ENCODE peak calls at places on chromosomes 12 and 14, in five cellular contexts. U is CD4-positive, alpha-beta T cell; K is heart right ventricle; R is HFF-Myc; V is fibroblast of mammary gland. Z is an unnamed sample.

GRCh38 chr14:100159107-100159864 is at the start of gene DEGS2:
- DNase-seq in R (no peak), K (no peak), V (no peak), U (peak), Z (no peak)

GRCh38 chr12:40156031-40156764 is 50.3 kb upstream of the SLC2A13 start:
- DNase-seq in K (no peak), U (no peak), R (no peak), V (no peak), Z (no peak)

GRCh38 chr14:28785096-28785952 is 18.7 kb downstream of the FOXG1 start:
- DNase-seq in V (no peak), R (no peak), K (no peak), U (no peak), Z (no peak)

GRCh38 chr12:18799140-18799446 is 61.2 kb downstream of the CAPZA3 start:
- DNase-seq in V (peak), K (no peak), R (no peak), U (no peak), Z (no peak)

GRCh38 chr14:52124791-52125661 is 56.2 kb upstream of the NID2 start:
- DNase-seq in V (peak), U (no peak), K (peak), R (peak), Z (peak)

GRCh38 chr12:21502164-21502496 is 541 bp downstream of the GOLT1B start:
- DNase-seq in V (peak), U (peak), K (peak), R (no peak), Z (no peak)

GRCh38 chr12:50928392-50928791 is 24.0 kb upstream of the HIGD1C start:
- DNase-seq in U (no peak), V (no peak), K (no peak), R (peak), Z (no peak)

GRCh38 chr12:114476159-114476558 is 70.2 kb upstream of the TBX5 start:
- DNase-seq in R (peak), V (peak), K (no peak), U (no peak), Z (no peak)

GRCh38 chr12:44154128-44154527 is 318.2 kb downstream of the TMEM117 start:
- DNase-seq in K (peak), U (no peak), R (peak), V (peak), Z (no peak)

GRCh38 chr14:54354096-54354495 is 42.7 kb upstream of the CDKN3 start:
- DNase-seq in U (no peak), R (no peak), K (no peak), V (no peak), Z (no peak)

GRCh38 chr14:89186850-89187376 is 230.1 kb downstream of the FOXN3 start:
- DNase-seq in K (peak), U (no peak), R (no peak), V (peak), Z (no peak)

GRCh38 chr12:102976609-102977280 is 19.3 kb downstream of the ASCL1 start:
- DNase-seq in V (no peak), K (no peak), R (no peak), U (no peak), Z (no peak)

GRCh38 chr14:103819503-103820307 is 27.7 kb downstream of the PPP1R13B start:
- DNase-seq in U (no peak), K (peak), V (peak), R (no peak), Z (no peak)

DNA sequence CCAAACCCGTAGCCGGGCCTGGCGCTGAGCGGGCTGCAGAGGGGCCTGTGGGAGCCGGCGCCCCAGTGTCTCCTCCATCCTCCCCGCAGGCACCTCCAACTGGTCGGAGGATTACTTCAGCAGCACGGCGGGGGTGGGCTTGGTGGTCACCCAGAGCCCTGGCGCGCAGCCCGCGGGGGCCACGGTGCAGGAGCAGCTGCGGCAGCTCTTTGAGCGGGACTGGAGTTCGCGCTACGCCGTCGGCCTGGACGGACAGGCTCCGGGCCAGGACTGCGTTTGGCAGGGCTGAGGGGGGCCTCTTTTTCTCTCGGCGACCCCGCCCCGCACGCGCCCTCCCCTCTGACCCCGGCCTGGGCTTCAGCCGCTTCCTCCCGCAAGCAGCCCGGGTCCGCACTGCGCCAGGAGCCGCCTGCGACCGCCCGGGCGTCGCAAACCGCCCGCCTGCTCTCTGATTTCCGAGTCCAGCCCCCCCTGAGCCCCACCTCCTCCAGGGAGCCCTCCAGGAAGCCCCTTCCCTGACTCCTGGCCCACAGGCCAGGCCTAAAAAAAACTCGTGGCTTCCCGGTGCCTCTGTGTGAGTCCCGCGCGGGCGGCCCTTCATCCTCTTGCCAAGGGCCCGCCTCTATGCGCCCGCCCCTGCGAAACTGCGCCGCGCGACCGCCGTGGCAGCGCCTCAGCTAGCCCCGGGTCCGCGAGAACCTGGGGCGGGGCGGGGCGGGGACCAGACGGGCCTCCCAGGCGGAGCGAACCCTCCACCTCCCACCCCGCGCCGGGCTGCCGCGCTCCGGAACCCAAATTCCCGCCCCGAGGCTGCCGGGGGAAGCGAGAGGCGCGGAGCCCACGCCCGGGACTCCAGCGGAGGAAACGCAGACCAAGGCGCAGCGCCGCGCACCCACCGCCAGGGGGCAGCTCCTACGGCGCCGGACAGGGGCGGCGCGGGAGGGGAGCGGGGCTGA is 8.3 kb downstream of the PLD4 start:
- DNase-seq in U (peak), V (peak), R (peak), K (peak), Z (peak)
- TF ChIP-seq CTCF in U (peak), V (peak), R (peak), K (peak), Z (peak)

DNA sequence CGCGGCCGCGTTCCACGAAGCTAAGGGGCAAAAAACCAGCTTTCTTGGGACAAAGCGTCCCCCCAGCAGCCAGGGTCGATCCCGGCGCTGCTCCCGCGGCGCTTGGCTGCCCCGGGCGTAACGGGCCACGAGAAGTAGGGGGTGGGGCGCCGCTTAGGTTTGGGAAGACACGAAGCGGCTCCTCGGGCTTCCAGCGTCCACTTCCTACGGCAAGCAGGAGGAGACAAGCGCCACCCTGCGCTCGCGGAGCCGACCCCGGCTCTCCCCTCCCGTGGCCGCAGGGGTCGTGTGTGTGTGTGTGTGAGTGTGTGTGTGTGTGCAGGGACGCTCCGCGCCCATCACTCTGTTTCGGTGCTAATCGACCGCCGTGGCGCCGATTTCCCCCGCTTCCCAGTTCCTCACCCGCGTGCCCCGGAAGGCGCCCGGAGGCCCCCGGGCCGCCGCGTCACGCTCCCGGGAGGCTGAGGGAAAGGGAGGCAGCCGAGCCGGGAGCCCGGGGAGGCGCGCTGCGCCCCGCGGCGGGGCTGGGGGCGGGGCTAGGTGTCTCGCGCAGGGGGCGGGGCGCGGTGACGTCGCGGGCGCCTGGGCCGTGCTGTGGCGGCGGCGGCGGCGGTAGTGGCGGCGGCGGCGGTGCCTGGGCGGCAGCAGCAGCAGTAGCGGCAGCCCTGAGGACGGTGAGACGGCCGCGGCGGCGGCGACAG is at the start of gene ERC1:
- DNase-seq in K (peak), V (peak), R (peak), U (peak), Z (peak)
- TF ChIP-seq CTCF in K (no peak), V (no peak), R (no peak), U (no peak), Z (peak)

DNA sequence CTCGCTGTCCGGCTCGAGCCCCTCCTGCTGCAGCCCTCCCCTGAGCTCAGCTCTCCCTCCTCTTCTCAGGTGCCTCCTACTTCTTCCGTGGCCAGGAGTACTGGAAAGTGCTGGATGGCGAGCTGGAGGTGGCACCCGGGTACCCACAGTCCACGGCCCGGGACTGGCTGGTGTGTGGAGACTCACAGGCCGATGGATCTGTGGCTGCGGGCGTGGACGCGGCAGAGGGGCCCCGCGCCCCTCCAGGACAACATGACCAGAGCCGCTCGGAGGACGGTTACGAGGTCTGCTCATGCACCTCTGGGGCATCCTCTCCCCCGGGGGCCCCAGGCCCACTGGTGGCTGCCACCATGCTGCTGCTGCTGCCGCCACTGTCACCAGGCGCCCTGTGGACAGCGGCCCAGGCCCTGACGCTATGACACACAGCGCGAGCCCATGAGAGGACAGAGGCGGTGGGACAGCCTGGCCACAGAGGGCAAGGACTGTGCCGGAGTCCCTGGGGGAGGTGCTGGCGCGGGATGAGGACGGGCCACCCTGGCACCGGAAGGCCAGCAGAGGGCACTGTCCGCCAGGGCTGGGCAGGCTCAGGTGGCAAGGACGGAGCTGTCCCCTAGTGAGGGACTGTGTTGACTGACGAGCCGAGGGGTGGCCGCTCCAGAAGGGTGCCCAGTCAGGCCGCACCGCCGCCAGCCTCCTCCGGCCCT is 22.8 kb downstream of the MMP17 start:
- DNase-seq in V (no peak), R (no peak), K (no peak), U (no peak), Z (no peak)
- TF ChIP-seq CTCF in V (no peak), R (peak), K (peak), U (no peak), Z (peak)

DNA sequence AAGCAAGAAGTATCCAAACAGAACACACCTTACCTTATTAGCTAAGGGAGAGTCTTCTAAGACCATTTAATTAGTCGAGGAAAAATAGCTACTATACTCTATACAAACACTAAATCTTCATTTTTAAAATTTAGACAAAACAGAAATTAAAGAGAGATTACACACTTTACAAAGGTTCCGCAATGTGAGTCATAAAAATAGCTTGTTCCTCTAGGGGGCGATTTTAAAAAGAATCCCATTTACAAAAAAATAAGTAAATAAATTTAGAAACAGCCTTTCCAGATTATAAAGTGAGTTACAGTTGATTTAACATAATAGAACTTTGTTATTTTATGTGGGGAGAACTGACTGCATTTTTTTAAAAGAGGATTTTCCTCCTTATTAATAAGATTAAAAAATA is 201.6 kb downstream of the PAX9 start:
- DNase-seq in V (no peak), K (no peak), R (no peak), U (no peak), Z (no peak)
- TF ChIP-seq CTCF in V (peak), K (no peak), R (no peak), U (no peak), Z (no peak)